ENCODE peak calls at places on chromosome 21, in four cellular contexts. Y is stimulated activated CD4-positive, alpha-beta T cell treated with anti-CD3 and anti-CD28 coated beads, Interleukin-2, amount 100 ng/mL, for 24 hours; W is NCI-H1694 treated with DMSO at 0.1 percent for 48 hours; A is heart left ventricle. M is an unnamed sample.

GRCh38 chr21:44648557-44649311 is 2.5 kb downstream of the KRTAP10-11 start:
- DNase-seq in Y (no peak), W (no peak), A (no peak), M (no peak)

GRCh38 chr21:25528511-25528910 is 78.8 kb downstream of the MRPL39 start:
- DNase-seq in W (peak), A (no peak), Y (no peak), M (no peak)

GRCh38 chr21:29849735-29850176 is 90.0 kb downstream of the GRIK1 start:
- DNase-seq in Y (peak), A (peak), W (peak), M (peak)

GRCh38 chr21:32278518-32279376 is at the start of gene MIS18A:
- DNase-seq in W (peak), A (peak), Y (peak), M (peak)

GRCh38 chr21:41364308-41364707 is 2.5 kb downstream of the MX2 start:
- DNase-seq in A (no peak), Y (no peak), W (no peak), M (no peak)

GRCh38 chr21:45641480-45642035 is 2.0 kb upstream of the PCBP3 start:
- DNase-seq in W (no peak), Y (no peak), A (no peak), M (no peak)

GRCh38 chr21:46606427-46606813 is 1.5 kb upstream of the S100B start:
- DNase-seq in A (no peak), W (no peak), Y (no peak), M (no peak)

GRCh38 chr21:34948157-34948556 is 100.9 kb downstream of the RUNX1 start:
- DNase-seq in Y (no peak), A (no peak), W (no peak), M (no peak)

GRCh38 chr21:43578677-43579313 is 80.5 kb downstream of the HSF2BP start:
- DNase-seq in W (no peak), Y (no peak), A (no peak), M (no peak)

GRCh38 chr21:33559813-33560212 is 17.0 kb downstream of the SON start:
- DNase-seq in A (no peak), W (no peak), Y (no peak), M (no peak)

GRCh38 chr21:16570856-16571255 is 841.1 kb downstream of the USP25 start:
- DNase-seq in A (no peak), W (no peak), Y (no peak), M (no peak)

M was measured in stimulated activated naive CD4-positive, alpha-beta T cell treated with Interleukin-2 at 50 U/mL for 16 hours.